ENCODE peak calls at places on chromosomes 12 and 14, in six cellular contexts. A is NCI-H146; N is neural progenitor cell; V is stimulated activated CD8-positive, alpha-beta memory T cell treated with anti-CD3 and anti-CD28 coated beads, Interleukin-15, amount 100 ng/mL, for 24 hours; U is dermis blood vessel endothelial cell; C is NCI-H69. T is an unnamed sample.

GRCh38 chr12:74337951-74338350 is 199.7 kb upstream of the ATXN7L3B start:
- DNase-seq in A (no peak), N (no peak), V (no peak), U (peak), C (no peak), T (peak)

GRCh38 chr12:119375619-119376018 is 41.1 kb downstream of the CCDC60 start:
- DNase-seq in A (no peak), N (no peak), V (no peak), U (no peak), C (no peak), T (no peak)

GRCh38 chr12:132257206-132257954 is 72.0 kb downstream of the GALNT9 start:
- DNase-seq in A (no peak), N (no peak), V (no peak), U (no peak), C (no peak), T (no peak)

GRCh38 chr12:121632069-121632970 is 6.0 kb downstream of the ORAI1 start:
- DNase-seq in A (no peak), N (no peak), V (no peak), U (peak), C (peak), T (no peak)

GRCh38 chr14:37655418-37655817 is 60.0 kb downstream of the TTC6 start:
- DNase-seq in A (no peak), N (no peak), V (no peak), U (peak), C (no peak), T (no peak)

GRCh38 chr12:2373307-2373706 is 320.5 kb downstream of the CACNA1C start:
- DNase-seq in A (no peak), N (no peak), V (no peak), U (no peak), C (no peak), T (no peak)

GRCh38 chr12:61916856-61917255 is 343.3 kb upstream of the USP15 start:
- DNase-seq in A (no peak), N (no peak), V (no peak), U (no peak), C (no peak), T (no peak)

GRCh38 chr12:60174914-60175313 is 579.1 kb downstream of the SLC16A7 start:
- DNase-seq in A (no peak), N (no peak), V (no peak), U (no peak), C (no peak), T (peak)

GRCh38 chr14:104863923-104864266 is 1.2 kb upstream of the CEP170B start:
- DNase-seq in A (no peak), N (no peak), V (no peak), U (no peak), C (no peak), T (no peak)

GRCh38 chr14:103820908-103821307 is 26.5 kb downstream of the PPP1R13B start:
- DNase-seq in A (no peak), N (no peak), V (no peak), U (peak), C (no peak), T (no peak)

GRCh38 chr12:25427328-25428249 is 125.5 kb downstream of the LMNTD1 start:
- DNase-seq in A (no peak), N (no peak), V (no peak), U (no peak), C (no peak), T (peak)

GRCh38 chr12:726281-727140 is 25.9 kb upstream of the WNK1 start:
- DNase-seq in A (no peak), N (no peak), V (no peak), U (no peak), C (peak), T (no peak)

GRCh38 chr14:86673523-86673969 is 1143.6 kb downstream of the FLRT2 start:
- DNase-seq in A (peak), N (no peak), V (no peak), U (no peak), C (peak), T (no peak)

GRCh38 chr14:105095236-105095805 is 30.1 kb upstream of the GPR132 start:
- DNase-seq in A (no peak), N (no peak), V (no peak), U (no peak), C (peak), T (no peak)

GRCh38 chr14:98952595-98953325 is 319.2 kb downstream of the BCL11B start:
- DNase-seq in A (no peak), N (no peak), V (no peak), U (no peak), C (no peak), T (peak)

GRCh38 chr14:40004871-40005503 is 572.8 kb upstream of the FBXO33 start:
- DNase-seq in A (no peak), N (no peak), V (no peak), U (no peak), C (peak), T (no peak)

GRCh38 chr12:104790296-104791125 is 167.6 kb downstream of the SLC41A2 start:
- DNase-seq in A (no peak), N (peak), V (peak), U (peak), C (peak), T (peak)

GRCh38 chr14:22314183-22314820 is 274.7 kb downstream of the DAD1 start:
- DNase-seq in A (no peak), N (peak), V (no peak), U (peak), C (peak), T (peak)

GRCh38 chr12:6632026-6632978 is 3.5 kb downstream of the LPAR5 start:
- DNase-seq in A (no peak), N (peak), V (no peak), U (no peak), C (peak), T (no peak)

GRCh38 chr14:62082779-62083178 is 320.6 kb downstream of the SNAPC1 start:
- DNase-seq in A (no peak), N (no peak), V (no peak), U (no peak), C (no peak), T (no peak)

GRCh38 chr14:74572829-74573360 is 39.1 kb downstream of the LTBP2 start:
- DNase-seq in A (no peak), N (no peak), V (no peak), U (no peak), C (peak), T (peak)

GRCh38 chr12:27434673-27435565 is 11.6 kb upstream of the SMCO2 start:
- DNase-seq in A (no peak), N (peak), V (no peak), U (peak), C (peak), T (peak)

GRCh38 chr12:131950182-131950913 is 606 bp downstream of the EP400 start:
- DNase-seq in A (peak), N (peak), V (no peak), U (peak), C (peak), T (peak)

GRCh38 chr12:34390171-34390841 is 368.0 kb downstream of the ALG10 start:
- DNase-seq in A (no peak), N (no peak), V (no peak), U (no peak), C (no peak), T (no peak)

GRCh38 chr14:28635387-28635786 is 131.2 kb upstream of the FOXG1 start:
- DNase-seq in A (peak), N (peak), V (no peak), U (peak), C (peak), T (peak)

GRCh38 chr14:75568791-75569190 is 9.6 kb upstream of the FLVCR2 start:
- DNase-seq in A (no peak), N (no peak), V (no peak), U (no peak), C (no peak), T (no peak)

GRCh38 chr14:98909251-98909944 is 362.6 kb downstream of the BCL11B start:
- DNase-seq in A (no peak), N (no peak), V (no peak), U (no peak), C (no peak), T (no peak)

GRCh38 chr14:106227793-106228192 is 701.4 kb downstream of the TMEM121 start:
- DNase-seq in A (no peak), N (no peak), V (no peak), U (no peak), C (no peak), T (no peak)

GRCh38 chr14:76257111-76257803 is 105.5 kb downstream of the GPATCH2L start:
- DNase-seq in A (no peak), N (no peak), V (no peak), U (no peak), C (no peak), T (no peak)

T was measured in adipocyte.